ENCODE peak calls at places on chromosome 22, in four cellular contexts. K is Right ventricle myocardium superior, W is AG09309, Q is RPMI8226. A is an unnamed sample.

GRCh38 chr22:49878206-49878605 is 24.6 kb downstream of the ZBED4 start:
- DNase-seq in W (no peak), K (no peak), Q (no peak), A (no peak)

GRCh38 chr22:17479129-17479528 is 84.2 kb upstream of the SLC25A18 start:
- DNase-seq in W (no peak), K (no peak), Q (no peak), A (no peak)

GRCh38 chr22:38030311-38031133 is 26.7 kb upstream of the PICK1 start:
- DNase-seq in Q (no peak), K (no peak), W (no peak), A (no peak)

GRCh38 chr22:40258463-40259046 is 80.8 kb downstream of the TNRC6B start:
- DNase-seq in Q (no peak), K (no peak), W (no peak), A (no peak)

GRCh38 chr22:36325163-36326031 is 62.4 kb downstream of the MYH9 start:
- DNase-seq in Q (no peak), W (peak), K (no peak), A (peak)

GRCh38 chr22:29307658-29308147 is 1.3 kb downstream of the GAS2L1 start:
- DNase-seq in K (no peak), Q (no peak), W (no peak), A (no peak)

GRCh38 chr22:45571089-45571488 is 68.4 kb downstream of the FBLN1 start:
- DNase-seq in W (no peak), K (no peak), Q (no peak), A (no peak)

GRCh38 chr22:46843691-46844297 is 81.3 kb downstream of the TBC1D22A start:
- DNase-seq in Q (no peak), K (no peak), W (no peak), A (peak)

GRCh38 chr22:28547132-28547842 is 132.4 kb downstream of the TTC28 start:
- DNase-seq in Q (no peak), W (peak), K (no peak), A (peak)

GRCh38 chr22:39144101-39144815 is 8.2 kb downstream of the CBX7 start:
- DNase-seq in K (no peak), Q (peak), W (peak), A (no peak)

GRCh38 chr22:38941488-38941987 is 15.9 kb upstream of the APOBEC3A start:
- DNase-seq in K (no peak), Q (no peak), W (no peak), A (no peak)

GRCh38 chr22:39306456-39307361 is 12.7 kb downstream of the RPL3 start:
- DNase-seq in W (no peak), K (peak), Q (peak), A (no peak)

GRCh38 chr22:39215070-39215396 is 29.7 kb downstream of the PDGFB start:
- DNase-seq in K (no peak), Q (no peak), W (no peak), A (no peak)

GRCh38 chr22:44677299-44678244 is 24.4 kb upstream of the PRR5 start:
- DNase-seq in W (no peak), Q (no peak), K (no peak), A (no peak)

GRCh38 chr22:20211997-20212753 is 55.9 kb downstream of the RTN4R start:
- DNase-seq in Q (peak), K (peak), W (no peak), A (no peak)

GRCh38 chr22:44037519-44038370 is 13.6 kb downstream of the PARVB start:
- DNase-seq in Q (no peak), K (no peak), W (peak), A (peak)

GRCh38 chr22:46110215-46110614 is 40.1 kb upstream of the PPARA start:
- DNase-seq in K (no peak), Q (no peak), W (no peak), A (no peak)

GRCh38 chr22:39110631-39111561 is 13.9 kb downstream of the APOBEC3H start:
- DNase-seq in Q (peak), K (no peak), W (no peak), A (no peak)

GRCh38 chr22:31055322-31056159 is 25.6 kb upstream of the SMTN start:
- DNase-seq in W (peak), Q (no peak), K (peak), A (peak)

GRCh38 chr22:46652081-46652929 is 32.1 kb downstream of the GRAMD4 start:
- DNase-seq in K (peak), Q (no peak), W (no peak), A (no peak)

GRCh38 chr22:24945430-24945829 is 1.1 kb downstream of the LHFPL7 start:
- DNase-seq in Q (no peak), W (no peak), K (no peak), A (no peak)

GRCh38 chr22:44206696-44207095 is 26.0 kb downstream of the PARVG start:
- DNase-seq in K (no peak), W (no peak), Q (no peak), A (no peak)

GRCh38 chr22:17267661-17268330 is 48.6 kb upstream of the ADA2 start:
- DNase-seq in W (no peak), K (no peak), Q (no peak), A (no peak)

GRCh38 chr22:40238425-40239344 is 61.0 kb downstream of the TNRC6B start:
- DNase-seq in K (peak), Q (no peak), W (peak), A (peak)

GRCh38 chr22:27832606-27833005 is 31.1 kb upstream of the MN1 start:
- DNase-seq in Q (no peak), K (no peak), W (no peak), A (no peak)

GRCh38 chr22:48268293-48268692 is 1505.8 kb downstream of the TBC1D22A start:
- DNase-seq in W (no peak), K (no peak), Q (no peak), A (no peak)

GRCh38 chr22:49023879-49024774 is 803.5 kb downstream of the BRD1 start:
- DNase-seq in W (no peak), K (no peak), Q (peak), A (no peak)

GRCh38 chr22:25077056-25077455 is 122.6 kb upstream of the CRYBB3 start:
- DNase-seq in Q (no peak), K (no peak), W (no peak), A (no peak)

GRCh38 chr22:23243859-23244689 is 63.8 kb downstream of the BCR start:
- DNase-seq in Q (no peak), W (no peak), K (no peak), A (no peak)

GRCh38 chr22:48951836-48952235 is 875.8 kb downstream of the BRD1 start:
- DNase-seq in K (no peak), Q (no peak), W (no peak), A (no peak)

GRCh38 chr22:47839586-47840245 is 1077.3 kb downstream of the TBC1D22A start:
- DNase-seq in K (no peak), W (no peak), Q (no peak), A (no peak)

GRCh38 chr22:38751422-38752346 is 4.1 kb downstream of the SUN2 start:
- DNase-seq in K (peak), W (no peak), Q (peak), A (no peak)

GRCh38 chr22:49784630-49784971 is 43.1 kb downstream of the BRD1 start:
- DNase-seq in K (no peak), W (no peak), Q (no peak), A (no peak)

GRCh38 chr22:31039393-31039792 is 41.7 kb upstream of the SMTN start:
- DNase-seq in W (peak), K (peak), Q (no peak), A (peak)

GRCh38 chr22:27558658-27559371 is 242.7 kb downstream of the MN1 start:
- DNase-seq in K (no peak), W (no peak), Q (no peak), A (no peak)

GRCh38 chr22:18024956-18025720 is 777 bp upstream of the MICAL3 start:
- DNase-seq in K (no peak), W (no peak), Q (no peak), A (no peak)

GRCh38 chr22:50587407-50587806 is 4.8 kb upstream of the CHKB start:
- DNase-seq in K (no peak), W (no peak), Q (no peak), A (no peak)

GRCh38 chr22:46245515-46245914 is 4.6 kb downstream of the CDPF1 start:
- DNase-seq in K (peak), W (no peak), Q (no peak), A (no peak)

GRCh38 chr22:46604306-46604690 is 15.9 kb upstream of the GRAMD4 start:
- DNase-seq in W (no peak), Q (peak), K (no peak), A (no peak)

GRCh38 chr22:42697542-42698013 is 23.1 kb downstream of the A4GALT start:
- DNase-seq in Q (no peak), K (peak), W (no peak), A (peak)

A was measured in GM04503.